ENCODE peak calls at places on chromosomes 7 and 10, in five cellular contexts. D is uterus, A is NCI-H345, W is G401, S is NCI-H774. Q is an unnamed sample.

GRCh38 chr10:13950543-13950939 is 363.8 kb downstream of the PRPF18 start:
- DNase-seq in D (no peak), A (no peak), S (no peak), W (no peak), Q (no peak)

GRCh38 chr10:90175161-90175681 is 473.8 kb downstream of the KIF20B start:
- DNase-seq in S (no peak), W (peak; percentile 4), A (no peak), D (no peak), Q (no peak)

GRCh38 chr10:28676968-28677888 is at the start of gene BAMBI:
- DNase-seq in W (peak; percentile 63), D (peak; percentile 94), S (peak; percentile 93), A (peak; percentile 90), Q (peak; percentile 69)

GRCh38 chr7:94698275-94698674 is 42.3 kb upstream of the SGCE start:
- DNase-seq in A (no peak), D (no peak), S (no peak), W (no peak), Q (no peak)

GRCh38 chr10:110461088-110461487 is 36.6 kb upstream of the DUSP5 start:
- DNase-seq in W (no peak), A (no peak), D (no peak), S (no peak), Q (no peak)

GRCh38 chr10:124114696-124115095 is 21.3 kb upstream of the CHST15 start:
- DNase-seq in W (no peak), D (no peak), A (no peak), S (no peak), Q (no peak)

GRCh38 chr7:128167316-128167691 is 73.8 kb upstream of the LEP start:
- DNase-seq in W (peak; percentile 94), S (peak; percentile 66), A (peak; percentile 72), D (peak; percentile 51), Q (peak; percentile 95)

GRCh38 chr7:92057375-92057774 is 76.9 kb downstream of the CYP51A1 start:
- DNase-seq in S (no peak), D (no peak), W (peak; percentile 22), A (peak; percentile 37), Q (no peak)

GRCh38 chr10:28463676-28464395 is 69.1 kb upstream of the WAC start:
- DNase-seq in S (peak; percentile 1), A (no peak), D (no peak), W (peak; percentile 99), Q (peak; percentile 87)

GRCh38 chr7:69695998-69696657 is 97.9 kb downstream of the AUTS2 start:
- DNase-seq in S (no peak), D (no peak), W (no peak), A (no peak), Q (no peak)

GRCh38 chr7:70361821-70362220 is 763.5 kb downstream of the AUTS2 start:
- DNase-seq in D (no peak), S (no peak), W (no peak), A (no peak), Q (no peak)

GRCh38 chr7:77933394-77933793 is 134.8 kb downstream of the PHTF2 start:
- DNase-seq in S (no peak), A (no peak), D (no peak), W (no peak), Q (no peak)

GRCh38 chr10:3980660-3981059 is 195.7 kb upstream of the KLF6 start:
- DNase-seq in A (no peak), D (no peak), W (no peak), S (no peak), Q (no peak)

GRCh38 chr10:104339469-104340098 is 1.3 kb upstream of the ITPRIP start:
- DNase-seq in A (no peak), D (peak; percentile 62), W (no peak), S (no peak), Q (no peak)

Q was measured in cerebellum.